ENCODE peak calls at places on chromosomes 11 and 22, in five cellular contexts. One of them, this sample, is unnamed.

GRCh38 chr11:117187007-117187406 is 8.5 kb downstream of the SIDT2 start:
- DNase-seq in IMR-90: no peak
- DNase-seq in H9: no peak
- DNase-seq in neuronal stem cell: no peak
- DNase-seq in H1: no peak
- DNase-seq in this sample: no peak

GRCh38 chr11:5851002-5851401 is 6.5 kb downstream of the OR52E8 start:
- DNase-seq in IMR-90: no peak
- DNase-seq in H9: no peak
- DNase-seq in neuronal stem cell: no peak
- DNase-seq in H1: no peak
- DNase-seq in this sample: no peak

GRCh38 chr22:26548984-26549383 is 36.7 kb upstream of the TFIP11 start:
- DNase-seq in IMR-90: no peak
- DNase-seq in H9: no peak
- DNase-seq in neuronal stem cell: no peak
- DNase-seq in H1: no peak
- DNase-seq in this sample: no peak

GRCh38 chr22:41925783-41926460 is 684 bp downstream of the TNFRSF13C start:
- DNase-seq in IMR-90: peak; percentile 34
- DNase-seq in H9: peak; percentile 83
- DNase-seq in neuronal stem cell: no peak
- DNase-seq in H1: no peak
- DNase-seq in this sample: peak; percentile 63

GRCh38 chr11:72683782-72684200 is 9.6 kb upstream of the PDE2A start:
- DNase-seq in IMR-90: peak; percentile 19
- DNase-seq in H9: peak; percentile 85
- DNase-seq in neuronal stem cell: peak; percentile 66
- DNase-seq in H1: no peak
- DNase-seq in this sample: peak; percentile 51

GRCh38 chr22:42632096-42632495 is 8.3 kb downstream of the ATP5MGL start:
- DNase-seq in IMR-90: no peak
- DNase-seq in H9: peak; percentile 36
- DNase-seq in neuronal stem cell: no peak
- DNase-seq in H1: no peak
- DNase-seq in this sample: no peak

GRCh38 chr11:110908401-110909106 is 196.3 kb upstream of the ARHGAP20 start:
- DNase-seq in IMR-90: peak; percentile 94
- DNase-seq in H9: no peak
- DNase-seq in neuronal stem cell: no peak
- DNase-seq in H1: no peak
- DNase-seq in this sample: peak; percentile 69

GRCh38 chr11:20049231-20049630 is 111.0 kb downstream of the DBX1 start:
- DNase-seq in IMR-90: no peak
- DNase-seq in H9: no peak
- DNase-seq in neuronal stem cell: no peak
- DNase-seq in H1: no peak
- DNase-seq in this sample: no peak

GRCh38 chr11:133930053-133930766 is 26.6 kb downstream of the IGSF9B start:
- DNase-seq in IMR-90: no peak
- DNase-seq in H9: no peak
- DNase-seq in neuronal stem cell: no peak
- DNase-seq in H1: no peak
- DNase-seq in this sample: no peak

GRCh38 chr11:19183641-19184040 is 18.1 kb downstream of the CSRP3 start:
- DNase-seq in IMR-90: no peak
- DNase-seq in H9: no peak
- DNase-seq in neuronal stem cell: no peak
- DNase-seq in H1: no peak
- DNase-seq in this sample: no peak

GRCh38 chr11:72641900-72642814 is 32.1 kb downstream of the PDE2A start:
- DNase-seq in IMR-90: no peak
- DNase-seq in H9: peak; percentile 60
- DNase-seq in neuronal stem cell: no peak
- DNase-seq in H1: no peak
- DNase-seq in this sample: peak; percentile 23

GRCh38 chr11:106520146-106520912 is 442.9 kb downstream of the AASDHPPT start:
- DNase-seq in IMR-90: no peak
- DNase-seq in H9: no peak
- DNase-seq in neuronal stem cell: no peak
- DNase-seq in H1: no peak
- DNase-seq in this sample: no peak

GRCh38 chr11:7546324-7546791 is 32.6 kb downstream of the PPFIBP2 start:
- DNase-seq in IMR-90: peak; percentile 12
- DNase-seq in H9: no peak
- DNase-seq in neuronal stem cell: no peak
- DNase-seq in H1: no peak
- DNase-seq in this sample: no peak

GRCh38 chr11:6911946-6912345 is 8.9 kb upstream of the OR2D3 start:
- DNase-seq in IMR-90: peak; percentile 68
- DNase-seq in H9: no peak
- DNase-seq in neuronal stem cell: no peak
- DNase-seq in H1: no peak
- DNase-seq in this sample: no peak

GRCh38 chr11:119100246-119100959 is 1.2 kb downstream of the DPAGT1 start:
- DNase-seq in IMR-90: peak; percentile 54
- DNase-seq in H9: no peak
- DNase-seq in neuronal stem cell: no peak
- DNase-seq in H1: no peak
- DNase-seq in this sample: peak; percentile 64

GRCh38 chr22:43110927-43111623 is 525 bp downstream of the BIK start:
- DNase-seq in IMR-90: no peak
- DNase-seq in H9: no peak
- DNase-seq in neuronal stem cell: no peak
- DNase-seq in H1: no peak
- DNase-seq in this sample: no peak

GRCh38 chr11:76073716-76074115 is 132.6 kb downstream of the WNT11 start:
- DNase-seq in IMR-90: peak; percentile 66
- DNase-seq in H9: no peak
- DNase-seq in neuronal stem cell: no peak
- DNase-seq in H1: no peak
- DNase-seq in this sample: peak; percentile 11

GRCh38 chr11:109320595-109320994 is 101.4 kb upstream of the C11orf87 start:
- DNase-seq in IMR-90: peak; percentile 34
- DNase-seq in H9: no peak
- DNase-seq in neuronal stem cell: no peak
- DNase-seq in H1: no peak
- DNase-seq in this sample: peak; percentile 78

GRCh38 chr11:91081440-91082088 is 858.7 kb upstream of the CHORDC1 start:
- DNase-seq in IMR-90: peak; percentile 31
- DNase-seq in H9: no peak
- DNase-seq in neuronal stem cell: no peak
- DNase-seq in H1: no peak
- DNase-seq in this sample: peak; percentile 66

GRCh38 chr11:5691963-5692358 is 2.4 kb downstream of the TRIM22 start:
- DNase-seq in IMR-90: no peak
- DNase-seq in H9: no peak
- DNase-seq in neuronal stem cell: no peak
- DNase-seq in H1: no peak
- DNase-seq in this sample: no peak

GRCh38 chr22:41781508-41781906 is 19.0 kb upstream of the CCDC134 start:
- DNase-seq in IMR-90: no peak
- DNase-seq in H9: no peak
- DNase-seq in neuronal stem cell: no peak
- DNase-seq in H1: no peak
- DNase-seq in this sample: no peak

GRCh38 chr11:92384316-92384715 is 159.7 kb downstream of the FAT3 start:
- DNase-seq in IMR-90: peak; percentile 60
- DNase-seq in H9: no peak
- DNase-seq in neuronal stem cell: no peak
- DNase-seq in H1: no peak
- DNase-seq in this sample: peak; percentile 8

GRCh38 chr22:35966314-35967045 is 62.1 kb downstream of the RBFOX2 start:
- DNase-seq in IMR-90: peak; percentile 35
- DNase-seq in H9: no peak
- DNase-seq in neuronal stem cell: no peak
- DNase-seq in H1: no peak
- DNase-seq in this sample: no peak

GRCh38 chr11:104531075-104531474 is 367.1 kb upstream of the PDGFD start:
- DNase-seq in IMR-90: no peak
- DNase-seq in H9: peak; percentile 39
- DNase-seq in neuronal stem cell: no peak
- DNase-seq in H1: peak; percentile 10
- DNase-seq in this sample: no peak
- H3K18ac ChIP-seq in IMR-90: no peak overlapping the region
- H3K18ac ChIP-seq in H9: no peak overlapping the region
- H3K18ac ChIP-seq in neuronal stem cell: no peak overlapping the region
- H3K18ac ChIP-seq in H1: no peak overlapping the region
- H3K18ac ChIP-seq in this sample: no peak overlapping the region

DNA sequence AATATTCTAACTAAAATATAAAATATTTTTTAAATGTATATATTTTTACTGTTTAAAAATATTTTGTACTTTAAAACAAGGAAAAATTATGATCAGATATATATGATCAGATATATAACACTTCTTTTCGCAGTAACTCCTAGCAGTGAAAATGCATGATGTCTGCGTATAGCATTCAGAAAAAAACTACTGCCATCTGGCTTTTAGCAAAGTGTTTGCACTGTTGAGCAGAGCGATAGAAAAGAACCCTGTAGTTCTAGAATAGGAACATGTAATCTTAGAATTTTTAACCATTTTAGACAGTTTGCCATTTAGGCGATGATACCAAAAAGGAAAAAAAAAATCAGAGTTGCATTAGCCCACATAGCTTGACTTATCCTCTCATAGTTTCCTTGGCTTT is 370.4 kb upstream of the ANO3 start:
- DNase-seq in IMR-90: no peak
- DNase-seq in H9: no peak
- DNase-seq in neuronal stem cell: no peak
- DNase-seq in H1: no peak
- DNase-seq in this sample: no peak
- H3K18ac ChIP-seq in IMR-90: no peak overlapping the region
- H3K18ac ChIP-seq in H9: no peak overlapping the region
- H3K18ac ChIP-seq in neuronal stem cell: no peak overlapping the region
- H3K18ac ChIP-seq in H1: no peak overlapping the region
- H3K18ac ChIP-seq in this sample: no peak overlapping the region

GRCh38 chr11:86174101-86175046 is 70.2 kb upstream of the EED start:
- DNase-seq in IMR-90: peak; percentile 99
- DNase-seq in H9: no peak
- DNase-seq in neuronal stem cell: no peak
- DNase-seq in H1: no peak
- DNase-seq in this sample: peak; percentile 95
- H3K18ac ChIP-seq in IMR-90: peak overlapping the region; percentile 81
- H3K18ac ChIP-seq in H9: no peak overlapping the region
- H3K18ac ChIP-seq in neuronal stem cell: peak overlapping the region; percentile 57
- H3K18ac ChIP-seq in H1: no peak overlapping the region
- H3K18ac ChIP-seq in this sample: peak overlapping the region; percentile 88

DNA sequence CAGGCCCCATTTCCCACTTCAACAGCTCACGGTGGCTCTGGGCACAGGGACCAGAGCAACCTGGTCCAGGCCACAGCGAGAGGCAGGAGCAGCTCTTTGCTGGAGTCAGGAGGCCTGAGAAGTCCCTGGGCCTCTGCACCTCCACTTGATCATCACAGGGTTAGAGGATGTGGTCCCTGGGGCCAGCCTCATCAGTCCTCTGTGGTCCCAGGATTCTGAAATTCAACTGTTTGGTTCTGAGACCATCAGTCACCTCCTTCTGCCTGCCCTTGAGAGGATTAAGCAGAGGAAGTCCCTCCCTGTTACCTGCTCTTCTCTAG is 24.9 kb upstream of the CBX7 start:
- DNase-seq in IMR-90: no peak
- DNase-seq in H9: no peak
- DNase-seq in neuronal stem cell: no peak
- DNase-seq in H1: no peak
- DNase-seq in this sample: no peak
- H3K18ac ChIP-seq in IMR-90: peak overlapping the region; percentile 22
- H3K18ac ChIP-seq in H9: peak overlapping the region; percentile 78
- H3K18ac ChIP-seq in neuronal stem cell: peak overlapping the region; percentile 98
- H3K18ac ChIP-seq in H1: peak overlapping the region; percentile 76
- H3K18ac ChIP-seq in this sample: peak overlapping the region; percentile 90